ENCODE peak calls at places on chromosomes 13 and 19, in nine cellular contexts. N, D, V, Q, G, Z, U, M and C are unnamed samples.
A peak's percentile ranks its signal among the peaks of the same experiment; 100 is the strongest.

GRCh38 chr13:42836930-42837329 is 55.5 kb downstream of the FAM216B start:
- DNase-seq in N (no peak), D (no peak), V (no peak), Q (no peak), G (no peak), Z (no peak), U (peak; percentile 75), M (peak; percentile 36), C (no peak)

GRCh38 chr13:23979361-23980159 is 82.3 kb upstream of the C1QTNF9B start:
- DNase-seq in N (peak; percentile 53), D (no peak), V (no peak), Q (no peak), G (peak; percentile 79), Z (no peak), U (peak; percentile 89), M (peak; percentile 72), C (peak; percentile 49)

GRCh38 chr13:23378009-23378632 is 55.4 kb downstream of the SACS start:
- DNase-seq in N (peak; percentile 70), D (peak; percentile 74), V (peak; percentile 75), Q (peak; percentile 68), G (no peak), Z (peak; percentile 24), U (peak; percentile 100), M (no peak), C (peak; percentile 60)

GRCh38 chr13:39501711-39502324 is 101.2 kb downstream of the LHFPL6 start:
- DNase-seq in N (no peak), D (no peak), V (no peak), Q (no peak), G (no peak), Z (no peak), U (peak; percentile 32), M (peak; percentile 62), C (no peak)

GRCh38 chr13:76937416-76937815 is 10.9 kb upstream of the ACOD1 start:
- DNase-seq in N (no peak), D (peak; percentile 62), V (no peak), Q (no peak), G (no peak), Z (no peak), U (peak; percentile 97), M (no peak), C (no peak)

GRCh38 chr19:13877303-13877702 is 369 bp downstream of the NANOS3 start:
- DNase-seq in N (peak; percentile 24), D (no peak), V (no peak), Q (no peak), G (no peak), Z (no peak), U (no peak), M (no peak), C (no peak)

GRCh38 chr19:14544977-14545715 is 15.8 kb downstream of the TECR start:
- DNase-seq in N (no peak), D (no peak), V (no peak), Q (no peak), G (no peak), Z (no peak), U (peak; percentile 26), M (no peak), C (no peak)

GRCh38 chr19:44903216-44903601 is 2.4 kb upstream of the APOE start:
- DNase-seq in N (no peak), D (no peak), V (no peak), Q (no peak), G (no peak), Z (no peak), U (no peak), M (no peak), C (no peak)

GRCh38 chr13:93963266-93964131 is 516.0 kb downstream of the DCT start:
- DNase-seq in N (no peak), D (peak; percentile 24), V (no peak), Q (no peak), G (no peak), Z (no peak), U (peak; percentile 23), M (no peak), C (no peak)

GRCh38 chr13:81872581-81872980 is 1531.7 kb upstream of the SPRY2 start:
- DNase-seq in N (no peak), D (no peak), V (no peak), Q (no peak), G (no peak), Z (no peak), U (no peak), M (no peak), C (no peak)

GRCh38 chr13:34913040-34913439 is 29.0 kb upstream of the NBEA start:
- DNase-seq in N (no peak), D (no peak), V (no peak), Q (no peak), G (no peak), Z (no peak), U (peak; percentile 18), M (no peak), C (no peak)

GRCh38 chr19:30719991-30720329 is 347.8 kb downstream of the ZNF536 start:
- DNase-seq in N (no peak), D (no peak), V (no peak), Q (no peak), G (no peak), Z (no peak), U (peak; percentile 1), M (peak; percentile 19), C (no peak)

GRCh38 chr19:37933965-37934364 is 27.0 kb downstream of the SIPA1L3 start:
- DNase-seq in N (no peak), D (no peak), V (no peak), Q (no peak), G (no peak), Z (no peak), U (no peak), M (no peak), C (no peak)

GRCh38 chr19:19042732-19043274 is 9.4 kb downstream of the ARMC6 start:
- DNase-seq in N (no peak), D (no peak), V (no peak), Q (no peak), G (no peak), Z (no peak), U (no peak), M (no peak), C (no peak)

GRCh38 chr19:35673121-35673804 is 6.9 kb downstream of the UPK1A start:
- DNase-seq in N (peak; percentile 67), D (no peak), V (peak; percentile 22), Q (no peak), G (no peak), Z (peak; percentile 23), U (peak; percentile 81), M (no peak), C (peak; percentile 66)

GRCh38 chr19:18878858-18879578 is 16.9 kb downstream of the CERS1 start:
- DNase-seq in N (no peak), D (no peak), V (no peak), Q (no peak), G (peak; percentile 40), Z (no peak), U (no peak), M (no peak), C (no peak)

GRCh38 chr19:19538077-19538764 is at the start of gene CILP2:
- DNase-seq in N (peak; percentile 78), D (no peak), V (no peak), Q (no peak), G (no peak), Z (no peak), U (peak; percentile 37), M (peak; percentile 67), C (no peak)